ENCODE peak calls at places on chromosomes 7 and 10, in eight cellular contexts. Z, O, X, K, B, J, M and D are unnamed samples.

GRCh38 chr10:30687698-30688213 is 58.2 kb upstream of the LYZL2 start:
- DNase-seq in Z (peak; percentile 77), M (peak; percentile 64), X (peak; percentile 83), O (peak; percentile 90), J (peak; percentile 79), B (peak; percentile 77), K (peak; percentile 73), D (peak; percentile 70)

GRCh38 chr7:3200504-3200903 is 100.5 kb upstream of the SDK1 start:
- DNase-seq in X (peak; percentile 13), M (no peak), K (peak; percentile 41), O (peak; percentile 7), B (peak; percentile 84), J (no peak), Z (no peak), D (no peak)

GRCh38 chr10:99555371-99556224 is 22.9 kb downstream of the NKX2-3 start:
- DNase-seq in Z (no peak), J (no peak), M (no peak), O (no peak), K (no peak), B (no peak), X (no peak), D (no peak)

GRCh38 chr10:112687647-112688046 is 240.6 kb downstream of the VTI1A start:
- DNase-seq in B (no peak), Z (no peak), O (no peak), K (no peak), X (peak; percentile 86), M (no peak), J (no peak), D (no peak)

GRCh38 chr7:40836218-40836617 is 701.4 kb downstream of the SUGCT start:
- DNase-seq in X (no peak), M (no peak), J (no peak), K (no peak), B (no peak), O (no peak), Z (no peak), D (no peak)

GRCh38 chr10:127449491-127449890 is 99.6 kb upstream of the NPS start:
- DNase-seq in Z (no peak), J (no peak), X (no peak), B (no peak), O (no peak), M (no peak), K (no peak), D (no peak)

GRCh38 chr7:156998988-156999610 is 11.4 kb downstream of the MNX1 start:
- DNase-seq in Z (no peak), K (no peak), J (no peak), B (peak; percentile 65), M (no peak), O (no peak), X (no peak), D (no peak)

GRCh38 chr7:112740667-112741066 is 49.5 kb downstream of the TMEM168 start:
- DNase-seq in O (no peak), Z (no peak), J (no peak), M (no peak), K (no peak), X (no peak), B (no peak), D (no peak)

GRCh38 chr7:27765856-27766255 is 25.9 kb downstream of the TAX1BP1 start:
- DNase-seq in J (no peak), Z (no peak), K (no peak), M (no peak), B (no peak), O (no peak), X (no peak), D (no peak)

GRCh38 chr10:75297021-75297599 is 61.4 kb upstream of the COMTD1 start:
- DNase-seq in X (no peak), K (no peak), J (no peak), M (no peak), B (no peak), O (no peak), Z (no peak), D (no peak)

GRCh38 chr7:142873281-142873784 is 12.2 kb downstream of the TRPV6 start:
- DNase-seq in Z (no peak), X (no peak), J (no peak), O (no peak), K (no peak), M (no peak), B (peak; percentile 86), D (no peak)

GRCh38 chr10:110376021-110376773 is 71.5 kb upstream of the SMNDC1 start:
- DNase-seq in X (no peak), B (no peak), O (no peak), Z (peak; percentile 72), J (peak; percentile 53), M (peak; percentile 40), K (no peak), D (no peak)

GRCh38 chr7:93758621-93759020 is 131.9 kb downstream of the TFPI2 start:
- DNase-seq in X (no peak), O (no peak), M (no peak), J (no peak), B (no peak), Z (no peak), K (no peak), D (no peak)

GRCh38 chr7:70614237-70614984 is 517.5 kb upstream of the GALNT17 start:
- DNase-seq in O (no peak), J (peak; percentile 86), B (peak; percentile 78), Z (peak; percentile 82), K (no peak), M (peak; percentile 84), X (peak; percentile 79), D (peak; percentile 80)

GRCh38 chr10:47136866-47137265 is 163.1 kb upstream of the GDF10 start:
- DNase-seq in Z (no peak), J (no peak), O (no peak), X (peak; percentile 59), K (no peak), B (no peak), M (no peak), D (no peak)

GRCh38 chr7:137297551-137298463 is 45.7 kb downstream of the PTN start:
- DNase-seq in X (no peak), M (no peak), K (no peak), B (no peak), Z (no peak), O (no peak), J (no peak), D (no peak)

GRCh38 chr10:100020883-100021248 is 11.1 kb upstream of the DNMBP start:
- DNase-seq in X (no peak), J (no peak), M (no peak), Z (no peak), K (no peak), B (peak; percentile 47), O (no peak), D (no peak)

GRCh38 chr7:35624299-35625186 is 70.4 kb downstream of the HERPUD2 start:
- DNase-seq in B (peak; percentile 49), M (no peak), Z (no peak), J (peak; percentile 10), K (peak; percentile 29), O (peak; percentile 37), X (peak; percentile 49), D (peak; percentile 17)

GRCh38 chr10:65968437-65968836 is 957.4 kb upstream of the LRRTM3 start:
- DNase-seq in K (no peak), B (no peak), O (no peak), J (no peak), Z (no peak), M (no peak), X (no peak), D (no peak)

GRCh38 chr10:28429573-28430216 is 103.2 kb upstream of the WAC start:
- DNase-seq in M (no peak), X (no peak), K (no peak), B (no peak), J (no peak), O (no peak), Z (no peak), D (no peak)

GRCh38 chr7:30321089-30321991 is 36.9 kb downstream of the ZNRF2 start:
- DNase-seq in X (peak; percentile 46), Z (no peak), O (no peak), B (no peak), M (no peak), J (no peak), K (no peak), D (no peak)

GRCh38 chr7:19079066-19079465 is 38.4 kb downstream of the TWIST1 start:
- DNase-seq in M (no peak), X (no peak), B (no peak), Z (no peak), O (no peak), K (no peak), J (no peak), D (no peak)

GRCh38 chr10:24762966-24763623 is 39.4 kb upstream of the ARHGAP21 start:
- DNase-seq in B (peak; percentile 47), J (no peak), O (no peak), M (no peak), K (peak; percentile 1), Z (no peak), X (peak; percentile 40), D (no peak)

GRCh38 chr7:1496531-1497292 is 7.5 kb downstream of the INTS1 start:
- DNase-seq in Z (no peak), J (no peak), B (no peak), M (no peak), K (no peak), O (no peak), X (no peak), D (no peak)
- H3K36me3 ChIP-seq in Z (peaks cover 5% of the 10 kb centered on the region), J (no peaks in the 10 kb centered on the region), B (peaks cover 20% of the 10 kb centered on the region), M (peaks cover 96% of the 10 kb centered on the region), K (peaks cover 59% of the 10 kb centered on the region), O (peaks cover 14% of the 10 kb centered on the region), X (no peaks in the 10 kb centered on the region), D (peaks cover 91% of the 10 kb centered on the region)

GRCh38 chr10:68103867-68104255 is 5.4 kb upstream of the MYPN start:
- DNase-seq in K (no peak), B (no peak), O (no peak), X (no peak), J (no peak), M (no peak), Z (no peak), D (no peak)
- H3K36me3 ChIP-seq in K (no peaks in the 10 kb centered on the region), B (no peaks in the 10 kb centered on the region), O (no peaks in the 10 kb centered on the region), X (no peaks in the 10 kb centered on the region), J (no peaks in the 10 kb centered on the region), M (no peaks in the 10 kb centered on the region), Z (no peaks in the 10 kb centered on the region), D (no peaks in the 10 kb centered on the region)

GRCh38 chr10:125795637-125796190 is 20.1 kb upstream of the MMP21 start:
- DNase-seq in K (no peak), X (no peak), M (no peak), Z (no peak), B (no peak), O (no peak), J (no peak), D (no peak)
- H3K36me3 ChIP-seq in K (peaks cover 26% of the 10 kb centered on the region), X (no peaks in the 10 kb centered on the region), M (peaks cover 79% of the 10 kb centered on the region), Z (no peaks in the 10 kb centered on the region), B (peaks cover 15% of the 10 kb centered on the region), O (peaks cover 12% of the 10 kb centered on the region), J (no peaks in the 10 kb centered on the region), D (no peaks in the 10 kb centered on the region)

GRCh38 chr7:121273467-121274167 is 55.2 kb upstream of the WNT16 start:
- DNase-seq in K (no peak), J (no peak), Z (no peak), X (no peak), O (no peak), B (no peak), M (no peak), D (no peak)

GRCh38 chr7:121278120-121279021 is 50.4 kb upstream of the WNT16 start:
- DNase-seq in M (no peak), B (no peak), K (no peak), X (peak; percentile 77), O (no peak), Z (no peak), J (no peak), D (no peak)

GRCh38 chr7:121275204-121275603 is 53.6 kb upstream of the WNT16 start:
- DNase-seq in X (no peak), O (no peak), B (no peak), K (no peak), J (no peak), M (no peak), Z (no peak), D (no peak)

GRCh38 chr7:121274467-121274866 is 54.3 kb upstream of the WNT16 start:
- DNase-seq in O (no peak), J (no peak), B (no peak), X (no peak), M (no peak), K (no peak), Z (no peak), D (no peak)

GRCh38 chr7:121276276-121276675 is 52.5 kb upstream of the WNT16 start:
- DNase-seq in X (no peak), B (no peak), M (no peak), J (no peak), K (no peak), O (no peak), Z (no peak), D (no peak)
- H3K36me3 ChIP-seq in X (no peaks in the 10 kb centered on the region), B (no peaks in the 10 kb centered on the region), M (peaks cover 33% of the 10 kb centered on the region), J (no peaks in the 10 kb centered on the region), K (no peaks in the 10 kb centered on the region), O (no peaks in the 10 kb centered on the region), Z (no peaks in the 10 kb centered on the region), D (peaks cover 4% of the 10 kb centered on the region)